ENCODE peak calls at places on chromosomes 16 and 17, in eight cellular contexts. N is small intestine, S is lung, Z is right cardiac atrium, K is ovary, A is ascending aorta, E is cardiac muscle cell, F is heart right ventricle. U is an unnamed sample. For H3K4me1, the result is how much of the 10 kb centered on the place peaks cover.

GRCh38 chr16:48499822-48500440 is 110.0 kb downstream of the N4BP1 start:
- DNase-seq in N (peak), S (no peak), Z (peak), K (peak), A (peak), E (no peak), F (no peak), U (no peak)

GRCh38 chr16:20674684-20675487 is 22.6 kb downstream of the ACSM1 start:
- DNase-seq in N (peak), S (no peak), Z (peak), K (peak), A (no peak), E (no peak), F (no peak), U (no peak)

GRCh38 chr17:61312406-61313295 is 87.0 kb upstream of the TBX2 start:
- DNase-seq in N (no peak), S (no peak), Z (no peak), K (no peak), A (peak), E (peak), F (no peak), U (no peak)

GRCh38 chr17:77825621-77826020 is 132.9 kb upstream of the TNRC6C start:
- DNase-seq in N (no peak), S (no peak), Z (no peak), K (no peak), A (peak), E (no peak), F (no peak), U (no peak)

GRCh38 chr17:80804466-80804865 is 187.2 kb upstream of the CHMP6 start:
- DNase-seq in N (no peak), S (no peak), Z (no peak), K (no peak), A (peak), E (no peak), F (no peak), U (no peak)

GRCh38 chr16:56468800-56469199 is 17.4 kb downstream of the OGFOD1 start:
- DNase-seq in N (no peak), S (no peak), Z (no peak), K (no peak), A (no peak), E (no peak), F (no peak), U (no peak)

GRCh38 chr17:71872843-71873242 is 248.0 kb upstream of the SOX9 start:
- DNase-seq in N (no peak), S (no peak), Z (no peak), K (no peak), A (no peak), E (no peak), F (no peak), U (no peak)

GRCh38 chr16:89024546-89024945 is 47.5 kb upstream of the CBFA2T3 start:
- DNase-seq in N (no peak), S (no peak), Z (no peak), K (no peak), A (no peak), E (no peak), F (no peak), U (no peak)

DNA sequence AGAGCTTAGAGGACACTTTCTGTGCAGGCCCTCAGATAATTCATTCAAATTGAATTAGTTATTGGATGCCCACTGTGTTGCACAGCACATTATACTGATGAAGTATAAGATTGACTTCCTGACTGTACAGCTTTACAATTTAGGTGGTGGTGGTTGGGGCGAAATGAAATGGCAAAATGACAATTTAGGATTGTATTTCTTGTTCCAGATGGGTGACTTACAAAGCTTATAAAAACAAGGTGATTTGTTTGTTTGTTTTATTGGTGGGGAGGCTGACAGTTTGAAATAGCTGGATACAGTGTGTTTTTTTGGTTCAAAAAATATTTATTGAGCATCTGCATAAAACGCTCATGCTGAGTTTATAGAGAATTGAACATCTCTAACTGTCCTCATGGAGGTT is 1.6 kb downstream of the MAP2K4 start:
- DNase-seq in N (no peak), S (no peak), Z (no peak), K (no peak), A (no peak), E (no peak), F (no peak), U (no peak)
- H3K4me1 ChIP-seq in N (under half), S (under half), Z (under half), K (under half), A (under half), E (under half), F (under half), U (under half)

DNA sequence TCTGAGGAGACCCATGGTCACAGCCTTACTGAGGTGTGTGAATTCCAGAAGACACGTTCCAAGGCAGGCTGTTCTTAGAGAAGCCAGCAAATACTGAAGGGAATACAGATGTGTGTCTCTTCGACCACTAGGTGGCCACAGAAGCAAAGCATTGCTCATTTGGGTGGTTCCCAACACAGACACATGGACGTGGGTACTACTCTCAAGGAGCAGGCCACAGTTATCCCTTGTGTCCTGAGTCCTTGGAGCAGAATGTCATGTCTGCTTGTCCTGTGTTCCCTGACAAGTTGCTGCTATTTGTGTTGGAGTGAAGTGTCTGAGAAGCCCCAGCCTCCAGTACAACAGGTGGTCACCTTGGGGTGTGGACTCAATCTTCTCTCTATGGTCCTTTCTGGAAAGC is 30.3 kb downstream of the HMOX2 start:
- DNase-seq in N (peak), S (peak), Z (no peak), K (peak), A (peak), E (peak), F (no peak), U (peak)
- H3K4me1 ChIP-seq in N (under half), S (under half), Z (under half), K (under half), A (under half), E (under half), F (under half), U (under half)

GRCh38 chr16:85248269-85248668 is 136.0 kb upstream of the CIBAR2 start:
- DNase-seq in N (no peak), S (no peak), Z (no peak), K (no peak), A (no peak), E (no peak), F (no peak), U (no peak)
- H3K4me1 ChIP-seq in N (under half), S (under half), Z (under half), K (under half), A (under half), E (under half), F (under half), U (under half)

GRCh38 chr16:30472328-30472942 is at the start of gene ITGAL:
- DNase-seq in N (peak), S (peak), Z (peak), K (no peak), A (peak), E (no peak), F (peak), U (no peak)

GRCh38 chr16:30474062-30474452 is 1.5 kb downstream of the ITGAL start:
- DNase-seq in N (no peak), S (no peak), Z (no peak), K (no peak), A (no peak), E (no peak), F (peak), U (no peak)

GRCh38 chr16:30474684-30475083 is 2.1 kb downstream of the ITGAL start:
- DNase-seq in N (no peak), S (no peak), Z (no peak), K (no peak), A (no peak), E (no peak), F (no peak), U (no peak)

GRCh38 chr16:30470632-30471007 is 1.9 kb upstream of the ITGAL start:
- DNase-seq in N (no peak), S (no peak), Z (no peak), K (no peak), A (no peak), E (no peak), F (no peak), U (no peak)

GRCh38 chr16:30473231-30474061 is 904 bp downstream of the ITGAL start:
- DNase-seq in N (no peak), S (no peak), Z (peak), K (no peak), A (no peak), E (no peak), F (peak), U (no peak)
- H3K4me1 ChIP-seq in N (under half), S (under half), Z (under half), K (under half), A (under half), E (under half), F (under half), U (under half)

DNA sequence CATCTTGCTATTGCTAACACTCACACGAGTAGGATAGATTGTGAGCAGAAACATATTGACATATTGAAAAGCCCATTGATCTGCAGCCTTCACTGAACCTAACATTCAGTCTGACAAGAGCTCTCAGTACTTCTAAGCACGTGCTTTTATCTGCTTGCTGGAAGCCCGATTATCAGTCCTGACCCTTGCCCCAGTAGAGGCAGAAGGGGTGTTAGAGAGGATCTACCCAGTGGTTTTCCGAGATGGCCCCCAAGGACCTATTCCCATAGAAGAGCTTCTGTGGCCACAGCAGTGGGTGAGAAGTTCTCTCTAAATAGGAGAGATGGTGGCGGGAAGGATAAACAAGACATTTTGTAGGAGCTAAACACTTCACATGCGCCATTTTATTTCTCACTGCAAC is 290.9 kb upstream of the MAF start:
- DNase-seq in N (no peak), S (no peak), Z (no peak), K (no peak), A (no peak), E (no peak), F (no peak), U (no peak)
- H3K4me1 ChIP-seq in N (under half), S (under half), Z (under half), K (under half), A (under half), E (under half), F (under half), U (under half)

GRCh38 chr16:17391715-17392114 is 79.0 kb downstream of the XYLT1 start:
- DNase-seq in N (no peak), S (no peak), Z (no peak), K (no peak), A (no peak), E (no peak), F (no peak), U (no peak)
- H3K4me1 ChIP-seq in N (under half), S (under half), Z (under half), K (under half), A (under half), E (under half), F (under half), U (under half)

GRCh38 chr17:57880086-57880456 is 30.2 kb upstream of the MRPS23 start:
- DNase-seq in N (peak), S (no peak), Z (no peak), K (no peak), A (no peak), E (no peak), F (no peak), U (no peak)
- H3K4me1 ChIP-seq in N (under half), S (under half), Z (under half), K (under half), A (under half), E (under half), F (half or more), U (under half)

GRCh38 chr17:42358434-42358833 is 29.8 kb downstream of the STAT3 start:
- DNase-seq in N (no peak), S (no peak), Z (no peak), K (no peak), A (peak), E (no peak), F (no peak), U (no peak)
- H3K4me1 ChIP-seq in N (under half), S (under half), Z (under half), K (under half), A (under half), E (under half), F (half or more), U (under half)

U was measured in iPS DF 6.9.